ENCODE peak calls at places on chromosomes 13 and 19, in six cellular contexts. I is endodermal cell, G is adrenal gland, A is uterus, P is neuronal stem cell, L is GM23248. K is an unnamed sample.

GRCh38 chr13:26476111-26476743 is 81.3 kb upstream of the WASF3 start:
- DNase-seq in I (peak; percentile 88), G (no peak), A (no peak), P (no peak), L (peak; percentile 75), K (no peak)

GRCh38 chr19:44607049-44607448 is 6.3 kb upstream of the IGSF23 start:
- DNase-seq in I (no peak), G (no peak), A (peak; percentile 24), P (no peak), L (peak; percentile 57), K (no peak)

GRCh38 chr13:26831336-26831908 is 70.8 kb upstream of the GPR12 start:
- DNase-seq in I (no peak), G (no peak), A (no peak), P (no peak), L (no peak), K (no peak)

GRCh38 chr13:40101708-40102359 is 446.4 kb downstream of the COG6 start:
- DNase-seq in I (no peak), G (no peak), A (no peak), P (no peak), L (no peak), K (no peak)

GRCh38 chr19:18419699-18420460 is 682 bp downstream of the SSBP4 start:
- DNase-seq in I (peak; percentile 67), G (peak; percentile 58), A (peak; percentile 59), P (no peak), L (peak; percentile 59), K (peak; percentile 88)

GRCh38 chr13:80419416-80419815 is 78.5 kb upstream of the SPRY2 start:
- DNase-seq in I (no peak), G (no peak), A (no peak), P (no peak), L (no peak), K (no peak)

GRCh38 chr19:10773969-10774368 is 56.1 kb downstream of the DNM2 start:
- DNase-seq in I (no peak), G (no peak), A (no peak), P (no peak), L (no peak), K (no peak)

GRCh38 chr13:75830842-75831241 is 194.7 kb downstream of the LMO7 start:
- DNase-seq in I (no peak), G (no peak), A (no peak), P (no peak), L (peak; percentile 81), K (no peak)

GRCh38 chr13:29532136-29532535 is 63.4 kb downstream of the SLC7A1 start:
- DNase-seq in I (no peak), G (no peak), A (no peak), P (no peak), L (peak; percentile 71), K (no peak)

GRCh38 chr13:25291691-25292090 is 4.4 kb upstream of the MTMR6 start:
- DNase-seq in I (no peak), G (no peak), A (no peak), P (no peak), L (no peak), K (no peak)

GRCh38 chr19:11325544-11325943 is 13.9 kb downstream of the RAB3D start:
- DNase-seq in I (no peak), G (no peak), A (no peak), P (no peak), L (no peak), K (no peak)

GRCh38 chr13:108425056-108425455 is 155.5 kb downstream of the TNFSF13B start:
- DNase-seq in I (no peak), G (no peak), A (no peak), P (no peak), L (no peak), K (no peak)

GRCh38 chr13:50678464-50679162 is 164.9 kb downstream of the DLEU7 start:
- DNase-seq in I (no peak), G (no peak), A (no peak), P (no peak), L (peak; percentile 95), K (no peak)

GRCh38 chr13:98309569-98310335 is 132.7 kb upstream of the RNF113B start:
- DNase-seq in I (no peak), G (no peak), A (no peak), P (no peak), L (no peak), K (no peak)
- H3K27ac ChIP-seq in I (no peak overlapping the region), G (no peak overlapping the region), A (no peak overlapping the region), P (no peak overlapping the region), L (no peak overlapping the region), K (no peak overlapping the region)

GRCh38 chr19:46299695-46300094 is 2.9 kb downstream of the HIF3A start:
- DNase-seq in I (no peak), G (no peak), A (no peak), P (no peak), L (no peak), K (no peak)
- H3K4me1 ChIP-seq in I (peaks cover 4% of the 10 kb centered on the region), G (peaks cover 34% of the 10 kb centered on the region), A (peaks cover 3% of the 10 kb centered on the region), P (peaks cover 28% of the 10 kb centered on the region), L (peaks cover 24% of the 10 kb centered on the region), K (peaks cover 5% of the 10 kb centered on the region)

GRCh38 chr13:94678845-94679244 is 33.5 kb downstream of the SOX21 start:
- DNase-seq in I (no peak), G (no peak), A (no peak), P (no peak), L (no peak), K (no peak)
- H3K27me3 ChIP-seq in I (peaks cover 39% of the 10 kb centered on the region), G (peaks cover 7% of the 10 kb centered on the region), A (no peaks in the 10 kb centered on the region), P (no peaks in the 10 kb centered on the region), L (peaks cover 40% of the 10 kb centered on the region), K (peaks cover 8% of the 10 kb centered on the region)

GRCh38 chr13:45310341-45311138 is 30.4 kb downstream of the TPT1 start:
- DNase-seq in I (no peak), G (no peak), A (no peak), P (no peak), L (no peak), K (no peak)
- H3K27ac ChIP-seq in I (no peak overlapping the region), G (no peak overlapping the region), A (no peak overlapping the region), P (no peak overlapping the region), L (no peak overlapping the region), K (no peak overlapping the region)

GRCh38 chr19:13043285-13043684 is 48.0 kb downstream of the NFIX start:
- DNase-seq in I (no peak), G (no peak), A (no peak), P (no peak), L (no peak), K (no peak)
- H3K4me1 ChIP-seq in I (no peaks in the 10 kb centered on the region), G (no peaks in the 10 kb centered on the region), A (peaks cover 21% of the 10 kb centered on the region), P (no peaks in the 10 kb centered on the region), L (peaks cover 74% of the 10 kb centered on the region), K (peaks cover 34% of the 10 kb centered on the region)

K was measured in spleen.